ENCODE peak calls at places on chromosomes 16 and 17, in seven cellular contexts. One of them, this sample, is unnamed.

GRCh38 chr17:64320613-64321553 is 57.8 kb upstream of the TEX2 start:
- DNase-seq in GM03348: peak
- DNase-seq in adrenal gland: peak
- DNase-seq in osteoblast: peak
- DNase-seq in iPS-NIHi11: peak
- DNase-seq in CD8-positive, alpha-beta memory T cell: peak
- DNase-seq in kidney glomerular epithelial cell: peak
- DNase-seq in this sample: peak

GRCh38 chr16:30030841-30031413 is at the start of gene TLCD3B:
- DNase-seq in GM03348: no peak
- DNase-seq in adrenal gland: no peak
- DNase-seq in osteoblast: peak
- DNase-seq in iPS-NIHi11: peak
- DNase-seq in CD8-positive, alpha-beta memory T cell: no peak
- DNase-seq in kidney glomerular epithelial cell: no peak
- DNase-seq in this sample: no peak

GRCh38 chr17:44219636-44220210 is at the start of gene UBTF:
- DNase-seq in GM03348: peak
- DNase-seq in adrenal gland: peak
- DNase-seq in osteoblast: peak
- DNase-seq in iPS-NIHi11: peak
- DNase-seq in CD8-positive, alpha-beta memory T cell: peak
- DNase-seq in kidney glomerular epithelial cell: peak
- DNase-seq in this sample: peak

GRCh38 chr17:31525801-31526549 is 134.5 kb downstream of the RAB11FIP4 start:
- DNase-seq in GM03348: peak
- DNase-seq in adrenal gland: no peak
- DNase-seq in osteoblast: peak
- DNase-seq in iPS-NIHi11: peak
- DNase-seq in CD8-positive, alpha-beta memory T cell: no peak
- DNase-seq in kidney glomerular epithelial cell: no peak
- DNase-seq in this sample: no peak

GRCh38 chr16:66910175-66910940 is 8.3 kb downstream of the CDH16 start:
- DNase-seq in GM03348: no peak
- DNase-seq in adrenal gland: no peak
- DNase-seq in osteoblast: peak
- DNase-seq in iPS-NIHi11: no peak
- DNase-seq in CD8-positive, alpha-beta memory T cell: no peak
- DNase-seq in kidney glomerular epithelial cell: no peak
- DNase-seq in this sample: no peak

GRCh38 chr17:40111221-40112128 is 10.3 kb upstream of the MSL1 start:
- DNase-seq in GM03348: peak
- DNase-seq in adrenal gland: peak
- DNase-seq in osteoblast: peak
- DNase-seq in iPS-NIHi11: peak
- DNase-seq in CD8-positive, alpha-beta memory T cell: peak
- DNase-seq in kidney glomerular epithelial cell: peak
- DNase-seq in this sample: peak

GRCh38 chr16:12262454-12263180 is 286.1 kb downstream of the SNX29 start:
- DNase-seq in GM03348: no peak
- DNase-seq in adrenal gland: peak
- DNase-seq in osteoblast: peak
- DNase-seq in iPS-NIHi11: no peak
- DNase-seq in CD8-positive, alpha-beta memory T cell: no peak
- DNase-seq in kidney glomerular epithelial cell: peak
- DNase-seq in this sample: peak

GRCh38 chr17:67390646-67391480 is 13.8 kb downstream of the PITPNC1 start:
- DNase-seq in GM03348: peak
- DNase-seq in adrenal gland: peak
- DNase-seq in osteoblast: peak
- DNase-seq in iPS-NIHi11: no peak
- DNase-seq in CD8-positive, alpha-beta memory T cell: peak
- DNase-seq in kidney glomerular epithelial cell: peak
- DNase-seq in this sample: peak

GRCh38 chr17:29575511-29576213 is 7.2 kb downstream of the TP53I13 start:
- DNase-seq in GM03348: no peak
- DNase-seq in adrenal gland: no peak
- DNase-seq in osteoblast: peak
- DNase-seq in iPS-NIHi11: no peak
- DNase-seq in CD8-positive, alpha-beta memory T cell: no peak
- DNase-seq in kidney glomerular epithelial cell: no peak
- DNase-seq in this sample: peak

GRCh38 chr17:81371910-81372760 is 23.1 kb upstream of the BAHCC1 start:
- DNase-seq in GM03348: peak
- DNase-seq in adrenal gland: peak
- DNase-seq in osteoblast: peak
- DNase-seq in iPS-NIHi11: peak
- DNase-seq in CD8-positive, alpha-beta memory T cell: no peak
- DNase-seq in kidney glomerular epithelial cell: peak
- DNase-seq in this sample: no peak

GRCh38 chr17:4540224-4541040 is 14.8 kb downstream of the MYBBP1A start:
- DNase-seq in GM03348: no peak
- DNase-seq in adrenal gland: no peak
- DNase-seq in osteoblast: peak
- DNase-seq in iPS-NIHi11: peak
- DNase-seq in CD8-positive, alpha-beta memory T cell: no peak
- DNase-seq in kidney glomerular epithelial cell: no peak
- DNase-seq in this sample: no peak

GRCh38 chr17:81084691-81085419 is 49.9 kb downstream of the BAIAP2 start:
- DNase-seq in GM03348: no peak
- DNase-seq in adrenal gland: no peak
- DNase-seq in osteoblast: no peak
- DNase-seq in iPS-NIHi11: no peak
- DNase-seq in CD8-positive, alpha-beta memory T cell: no peak
- DNase-seq in kidney glomerular epithelial cell: no peak
- DNase-seq in this sample: peak

GRCh38 chr16:89049484-89050118 is 44.1 kb upstream of the ACSF3 start:
- DNase-seq in GM03348: no peak
- DNase-seq in adrenal gland: no peak
- DNase-seq in osteoblast: no peak
- DNase-seq in iPS-NIHi11: no peak
- DNase-seq in CD8-positive, alpha-beta memory T cell: no peak
- DNase-seq in kidney glomerular epithelial cell: no peak
- DNase-seq in this sample: no peak

GRCh38 chr16:54070944-54071343 is 215.6 kb downstream of the IRX3 start:
- DNase-seq in GM03348: no peak
- DNase-seq in adrenal gland: no peak
- DNase-seq in osteoblast: no peak
- DNase-seq in iPS-NIHi11: no peak
- DNase-seq in CD8-positive, alpha-beta memory T cell: no peak
- DNase-seq in kidney glomerular epithelial cell: no peak
- DNase-seq in this sample: no peak

GRCh38 chr17:81512560-81512983 is at the start of gene ACTG1:
- DNase-seq in GM03348: peak
- DNase-seq in adrenal gland: peak
- DNase-seq in osteoblast: peak
- DNase-seq in iPS-NIHi11: peak
- DNase-seq in CD8-positive, alpha-beta memory T cell: peak
- DNase-seq in kidney glomerular epithelial cell: peak
- DNase-seq in this sample: peak

This sample was measured in body of pancreas.